ENCODE peak calls at places on chromosomes 13 and 19, in seven cellular contexts. One of them, this sample, is unnamed.

GRCh38 chr13:76848596-76848995 is 37.6 kb downstream of the KCTD12 start:
- DNase-seq in H1: no peak
- DNase-seq in neural progenitor cell: no peak
- DNase-seq in GM23248: peak; percentile 54
- DNase-seq in K562: no peak
- DNase-seq in endothelial cell of umbilical vein: no peak
- DNase-seq in HepG2: no peak
- DNase-seq in this sample: no peak

GRCh38 chr19:18967358-18968146 is 26.5 kb upstream of the HOMER3 start:
- DNase-seq in H1: no peak
- DNase-seq in neural progenitor cell: no peak
- DNase-seq in GM23248: peak; percentile 85
- DNase-seq in K562: no peak
- DNase-seq in endothelial cell of umbilical vein: peak; percentile 71
- DNase-seq in HepG2: no peak
- DNase-seq in this sample: no peak

GRCh38 chr13:47168086-47168485 is 271.2 kb upstream of the HTR2A start:
- DNase-seq in H1: no peak
- DNase-seq in neural progenitor cell: no peak
- DNase-seq in GM23248: no peak
- DNase-seq in K562: no peak
- DNase-seq in endothelial cell of umbilical vein: no peak
- DNase-seq in HepG2: no peak
- DNase-seq in this sample: no peak

GRCh38 chr19:33686687-33687541 is 65.2 kb downstream of the CHST8 start:
- DNase-seq in H1: no peak
- DNase-seq in neural progenitor cell: no peak
- DNase-seq in GM23248: no peak
- DNase-seq in K562: no peak
- DNase-seq in endothelial cell of umbilical vein: no peak
- DNase-seq in HepG2: no peak
- DNase-seq in this sample: no peak

GRCh38 chr19:31436121-31436776 is 87.0 kb upstream of the TSHZ3 start:
- DNase-seq in H1: peak; percentile 24
- DNase-seq in neural progenitor cell: no peak
- DNase-seq in GM23248: peak; percentile 92
- DNase-seq in K562: no peak
- DNase-seq in endothelial cell of umbilical vein: no peak
- DNase-seq in HepG2: no peak
- DNase-seq in this sample: no peak

GRCh38 chr13:104773775-104774174 is 1707.6 kb upstream of the SLC10A2 start:
- DNase-seq in H1: peak; percentile 51
- DNase-seq in neural progenitor cell: peak; percentile 81
- DNase-seq in GM23248: peak; percentile 50
- DNase-seq in K562: peak; percentile 1
- DNase-seq in endothelial cell of umbilical vein: peak; percentile 54
- DNase-seq in HepG2: peak; percentile 8
- DNase-seq in this sample: no peak

GRCh38 chr13:39484506-39485313 is 118.3 kb downstream of the LHFPL6 start:
- DNase-seq in H1: no peak
- DNase-seq in neural progenitor cell: no peak
- DNase-seq in GM23248: peak; percentile 78
- DNase-seq in K562: no peak
- DNase-seq in endothelial cell of umbilical vein: peak; percentile 38
- DNase-seq in HepG2: no peak
- DNase-seq in this sample: no peak

GRCh38 chr13:103539265-103539664 is 473.0 kb upstream of the SLC10A2 start:
- DNase-seq in H1: no peak
- DNase-seq in neural progenitor cell: peak; percentile 78
- DNase-seq in GM23248: no peak
- DNase-seq in K562: no peak
- DNase-seq in endothelial cell of umbilical vein: no peak
- DNase-seq in HepG2: no peak
- DNase-seq in this sample: no peak

GRCh38 chr13:98141938-98142426 is 912 bp upstream of the FARP1 start:
- DNase-seq in H1: peak; percentile 55
- DNase-seq in neural progenitor cell: peak; percentile 69
- DNase-seq in GM23248: no peak
- DNase-seq in K562: no peak
- DNase-seq in endothelial cell of umbilical vein: no peak
- DNase-seq in HepG2: no peak
- DNase-seq in this sample: no peak

GRCh38 chr13:59562924-59563323 is 600.8 kb downstream of the DIAPH3 start:
- DNase-seq in H1: no peak
- DNase-seq in neural progenitor cell: no peak
- DNase-seq in GM23248: no peak
- DNase-seq in K562: peak; percentile 14
- DNase-seq in endothelial cell of umbilical vein: no peak
- DNase-seq in HepG2: no peak
- DNase-seq in this sample: no peak

GRCh38 chr13:59343993-59344780 is 819.5 kb downstream of the DIAPH3 start:
- DNase-seq in H1: no peak
- DNase-seq in neural progenitor cell: no peak
- DNase-seq in GM23248: no peak
- DNase-seq in K562: no peak
- DNase-seq in endothelial cell of umbilical vein: no peak
- DNase-seq in HepG2: no peak
- DNase-seq in this sample: no peak

GRCh38 chr19:7817801-7818200 is 12.2 kb upstream of the EVI5L start:
- DNase-seq in H1: no peak
- DNase-seq in neural progenitor cell: no peak
- DNase-seq in GM23248: no peak
- DNase-seq in K562: no peak
- DNase-seq in endothelial cell of umbilical vein: no peak
- DNase-seq in HepG2: no peak
- DNase-seq in this sample: no peak

GRCh38 chr19:13429563-13429962 is 76.7 kb downstream of the CACNA1A start:
- DNase-seq in H1: no peak
- DNase-seq in neural progenitor cell: no peak
- DNase-seq in GM23248: peak; percentile 28
- DNase-seq in K562: peak; percentile 9
- DNase-seq in endothelial cell of umbilical vein: peak; percentile 88
- DNase-seq in HepG2: no peak
- DNase-seq in this sample: no peak

GRCh38 chr13:37934339-37935191 is 65.0 kb upstream of the TRPC4 start:
- DNase-seq in H1: peak; percentile 58
- DNase-seq in neural progenitor cell: peak; percentile 2
- DNase-seq in GM23248: no peak
- DNase-seq in K562: no peak
- DNase-seq in endothelial cell of umbilical vein: no peak
- DNase-seq in HepG2: no peak
- DNase-seq in this sample: no peak

GRCh38 chr19:2609389-2610116 is 92.9 kb downstream of the GNG7 start:
- DNase-seq in H1: no peak
- DNase-seq in neural progenitor cell: no peak
- DNase-seq in GM23248: no peak
- DNase-seq in K562: no peak
- DNase-seq in endothelial cell of umbilical vein: no peak
- DNase-seq in HepG2: no peak
- DNase-seq in this sample: no peak

GRCh38 chr19:32708457-32708856 is 11.1 kb upstream of the TDRD12 start:
- DNase-seq in H1: no peak
- DNase-seq in neural progenitor cell: no peak
- DNase-seq in GM23248: no peak
- DNase-seq in K562: no peak
- DNase-seq in endothelial cell of umbilical vein: no peak
- DNase-seq in HepG2: no peak
- DNase-seq in this sample: no peak

GRCh38 chr19:55460670-55461258 is 678 bp downstream of the ISOC2 start:
- DNase-seq in H1: peak; percentile 92
- DNase-seq in neural progenitor cell: peak; percentile 93
- DNase-seq in GM23248: peak; percentile 89
- DNase-seq in K562: peak; percentile 92
- DNase-seq in endothelial cell of umbilical vein: peak; percentile 46
- DNase-seq in HepG2: peak; percentile 84
- DNase-seq in this sample: no peak

GRCh38 chr19:46481187-46481586 is 9.8 kb upstream of the PNMA8A start:
- DNase-seq in H1: no peak
- DNase-seq in neural progenitor cell: no peak
- DNase-seq in GM23248: peak; percentile 47
- DNase-seq in K562: no peak
- DNase-seq in endothelial cell of umbilical vein: no peak
- DNase-seq in HepG2: no peak
- DNase-seq in this sample: no peak

DNA sequence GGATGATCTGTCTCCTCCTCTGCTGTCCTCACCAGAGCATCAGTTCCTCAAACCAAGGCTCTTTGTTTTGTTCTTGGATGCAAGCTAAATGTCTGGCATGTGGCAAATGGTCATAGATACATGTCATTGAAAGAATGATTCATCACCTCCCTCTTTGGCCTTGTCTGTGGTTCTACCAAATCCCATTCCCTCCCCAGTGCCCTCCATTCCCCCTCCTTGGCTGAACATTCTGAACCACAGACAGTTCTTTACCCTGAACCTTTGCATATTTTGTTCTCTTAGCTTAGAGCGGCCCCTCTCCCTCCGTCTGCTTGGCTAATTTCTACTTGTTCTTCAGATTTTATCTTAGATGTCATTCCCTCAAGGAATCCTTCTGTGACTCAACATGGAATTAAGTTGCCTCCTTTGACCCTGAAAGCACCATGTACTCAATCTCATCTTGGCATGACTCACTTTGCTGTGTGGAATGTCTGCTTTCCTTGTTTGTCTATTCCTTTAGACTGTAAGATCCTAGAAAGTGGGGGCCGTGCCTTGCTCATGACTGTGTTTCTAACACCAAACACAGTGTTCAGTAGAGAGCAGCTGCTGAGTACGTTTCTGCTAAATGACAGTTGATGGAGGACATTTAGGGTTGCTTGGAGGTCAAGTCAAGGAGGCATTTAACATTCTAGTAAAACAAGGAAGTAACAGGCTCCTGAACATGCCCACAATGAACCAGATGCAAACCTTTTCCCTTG is 8.1 kb downstream of the ALOX5AP start:
- DNase-seq in H1: no peak
- DNase-seq in neural progenitor cell: no peak
- DNase-seq in GM23248: peak; percentile 98
- DNase-seq in K562: no peak
- DNase-seq in endothelial cell of umbilical vein: peak; percentile 89
- DNase-seq in HepG2: peak; percentile 10
- DNase-seq in this sample: peak; percentile 75
- H3K4me3 ChIP-seq in H1: no peak overlapping the region
- H3K4me3 ChIP-seq in neural progenitor cell: no peak overlapping the region
- H3K4me3 ChIP-seq in GM23248: peak overlapping the region; percentile 45
- H3K4me3 ChIP-seq in K562: no peak overlapping the region
- H3K4me3 ChIP-seq in endothelial cell of umbilical vein: no peak overlapping the region
- H3K4me3 ChIP-seq in HepG2: no peak overlapping the region
- H3K4me3 ChIP-seq in this sample: no peak overlapping the region

DNA sequence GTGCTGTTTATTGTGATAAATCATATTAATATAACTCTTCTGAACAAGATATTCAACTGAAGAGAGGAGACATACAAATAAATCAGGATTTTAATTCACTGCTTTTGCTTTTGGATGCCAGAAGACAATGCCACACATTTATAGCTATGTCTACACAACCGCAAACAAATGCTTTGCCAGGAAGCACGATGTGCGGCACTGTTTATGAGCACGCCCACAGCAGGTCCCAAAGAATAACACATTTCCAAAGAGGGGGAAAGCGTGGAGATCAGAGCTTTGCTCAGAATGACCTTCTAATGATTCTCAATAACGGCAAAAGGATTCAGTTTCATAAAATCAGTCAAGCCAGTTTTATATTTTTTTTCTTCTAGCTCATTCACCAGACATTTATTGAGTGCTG is 16.7 kb downstream of the FAM216B start:
- DNase-seq in H1: no peak
- DNase-seq in neural progenitor cell: no peak
- DNase-seq in GM23248: no peak
- DNase-seq in K562: no peak
- DNase-seq in endothelial cell of umbilical vein: no peak
- DNase-seq in HepG2: no peak
- DNase-seq in this sample: no peak
- H2AFZ ChIP-seq in H1: peak overlapping the region; percentile 24
- H2AFZ ChIP-seq in neural progenitor cell: no peak overlapping the region
- H2AFZ ChIP-seq in GM23248: no peak overlapping the region
- H2AFZ ChIP-seq in K562: no peak overlapping the region
- H2AFZ ChIP-seq in endothelial cell of umbilical vein: no peak overlapping the region
- H2AFZ ChIP-seq in HepG2: no peak overlapping the region
- H2AFZ ChIP-seq in this sample: no peak overlapping the region

GRCh38 chr19:36833430-36833829 is 4.8 kb downstream of the ZNF790 start:
- DNase-seq in H1: no peak
- DNase-seq in neural progenitor cell: no peak
- DNase-seq in GM23248: no peak
- DNase-seq in K562: no peak
- DNase-seq in endothelial cell of umbilical vein: no peak
- DNase-seq in HepG2: no peak
- DNase-seq in this sample: no peak

GRCh38 chr19:36837902-36838783 is at the start of gene ZNF790:
- DNase-seq in H1: peak; percentile 86
- DNase-seq in neural progenitor cell: peak; percentile 94
- DNase-seq in GM23248: peak; percentile 95
- DNase-seq in K562: peak; percentile 63
- DNase-seq in endothelial cell of umbilical vein: peak; percentile 91
- DNase-seq in HepG2: peak; percentile 89
- DNase-seq in this sample: no peak

GRCh38 chr19:36838784-36839324 is 667 bp upstream of the ZNF790 start:
- DNase-seq in H1: no peak
- DNase-seq in neural progenitor cell: no peak
- DNase-seq in GM23248: no peak
- DNase-seq in K562: no peak
- DNase-seq in endothelial cell of umbilical vein: no peak
- DNase-seq in HepG2: no peak
- DNase-seq in this sample: no peak

GRCh38 chr19:36837525-36837901 is 674 bp downstream of the ZNF790 start:
- DNase-seq in H1: no peak
- DNase-seq in neural progenitor cell: no peak
- DNase-seq in GM23248: peak; percentile 42
- DNase-seq in K562: no peak
- DNase-seq in endothelial cell of umbilical vein: no peak
- DNase-seq in HepG2: peak; percentile 31
- DNase-seq in this sample: no peak
- TF ChIP-seq EZH2 in H1: no peak
- TF ChIP-seq EZH2 in neural progenitor cell: no peak
- TF ChIP-seq EZH2 in GM23248: no peak
- TF ChIP-seq EZH2 in K562: no peak
- TF ChIP-seq EZH2 in endothelial cell of umbilical vein: no peak
- TF ChIP-seq EZH2 in HepG2: no peak
- TF ChIP-seq EZH2 in this sample: no peak

GRCh38 chr13:102227696-102228095 is 174.2 kb downstream of the FGF14 start:
- DNase-seq in H1: no peak
- DNase-seq in neural progenitor cell: no peak
- DNase-seq in GM23248: no peak
- DNase-seq in K562: no peak
- DNase-seq in endothelial cell of umbilical vein: no peak
- DNase-seq in HepG2: no peak
- DNase-seq in this sample: no peak

GRCh38 chr13:102226591-102226990 is 175.3 kb downstream of the FGF14 start:
- DNase-seq in H1: no peak
- DNase-seq in neural progenitor cell: no peak
- DNase-seq in GM23248: no peak
- DNase-seq in K562: no peak
- DNase-seq in endothelial cell of umbilical vein: no peak
- DNase-seq in HepG2: no peak
- DNase-seq in this sample: no peak

GRCh38 chr13:102231486-102231885 is 170.4 kb downstream of the FGF14 start:
- DNase-seq in H1: no peak
- DNase-seq in neural progenitor cell: no peak
- DNase-seq in GM23248: no peak
- DNase-seq in K562: no peak
- DNase-seq in endothelial cell of umbilical vein: no peak
- DNase-seq in HepG2: no peak
- DNase-seq in this sample: no peak

GRCh38 chr13:102220681-102221228 is 181.1 kb downstream of the FGF14 start:
- DNase-seq in H1: no peak
- DNase-seq in neural progenitor cell: no peak
- DNase-seq in GM23248: no peak
- DNase-seq in K562: no peak
- DNase-seq in endothelial cell of umbilical vein: no peak
- DNase-seq in HepG2: no peak
- DNase-seq in this sample: no peak

GRCh38 chr13:102225892-102226291 is 176.0 kb downstream of the FGF14 start:
- DNase-seq in H1: no peak
- DNase-seq in neural progenitor cell: no peak
- DNase-seq in GM23248: no peak
- DNase-seq in K562: no peak
- DNase-seq in endothelial cell of umbilical vein: no peak
- DNase-seq in HepG2: no peak
- DNase-seq in this sample: no peak
- H3K4me3 ChIP-seq in H1: no peak overlapping the region
- H3K4me3 ChIP-seq in neural progenitor cell: no peak overlapping the region
- H3K4me3 ChIP-seq in GM23248: no peak overlapping the region
- H3K4me3 ChIP-seq in K562: no peak overlapping the region
- H3K4me3 ChIP-seq in endothelial cell of umbilical vein: no peak overlapping the region
- H3K4me3 ChIP-seq in HepG2: no peak overlapping the region
- H3K4me3 ChIP-seq in this sample: no peak overlapping the region